ENCODE peak calls at places on chromosomes 13 and 19, in five cellular contexts. G is NCI-H2171; N is CD8-positive, alpha-beta memory T cell; E is cardiac muscle cell; R is PC-3. H is an unnamed sample.

GRCh38 chr13:31334994-31335549 is 135.3 kb downstream of the B3GLCT start:
- DNase-seq in G (no peak), N (no peak), E (no peak), R (peak), H (no peak)

GRCh38 chr13:38998739-38999138 is 8.1 kb upstream of the STOML3 start:
- DNase-seq in G (no peak), N (no peak), E (no peak), R (no peak), H (no peak)

GRCh38 chr19:294819-295686 is 3.9 kb upstream of the PLPP2 start:
- DNase-seq in G (peak), N (peak), E (peak), R (no peak), H (no peak)

GRCh38 chr13:37475966-37476365 is 122.6 kb downstream of the POSTN start:
- DNase-seq in G (no peak), N (no peak), E (no peak), R (no peak), H (no peak)

GRCh38 chr19:39818626-39819097 is 15.3 kb downstream of the DYRK1B start:
- DNase-seq in G (no peak), N (no peak), E (no peak), R (no peak), H (no peak)

GRCh38 chr19:29529646-29530548 is 4.1 kb downstream of the VSTM2B start:
- DNase-seq in G (no peak), N (no peak), E (no peak), R (no peak), H (no peak)

GRCh38 chr13:110506859-110507566 is 54.5 kb downstream of the RAB20 start:
- DNase-seq in G (no peak), N (no peak), E (peak), R (peak), H (no peak)

GRCh38 chr13:100306444-100306999 is 217.6 kb downstream of the PCCA start:
- DNase-seq in G (no peak), N (no peak), E (no peak), R (no peak), H (no peak)

GRCh38 chr13:50340566-50341287 is 325.5 kb downstream of the KCNRG start:
- DNase-seq in G (peak), N (no peak), E (no peak), R (no peak), H (no peak)

GRCh38 chr13:28046981-28047380 is 53.4 kb downstream of the FLT3 start:
- DNase-seq in G (no peak), N (no peak), E (no peak), R (no peak), H (no peak)

GRCh38 chr13:41006951-41007350 is 12.2 kb downstream of the ELF1 start:
- DNase-seq in G (no peak), N (no peak), E (no peak), R (no peak), H (no peak)

H was measured in NCI-H460.